ENCODE peak calls at places on chromosomes 4 and X, in five cellular contexts. D is H9, C is neuronal stem cell, W is IMR-90, R is H1. P is an unnamed sample.

GRCh38 chr4:64584981-64585557 is 175.8 kb upstream of the TECRL start:
- DNase-seq in D (no peak), C (peak), R (no peak), W (peak), P (peak)

GRCh38 chr4:118955515-118955914 is 66.9 kb downstream of the SYNPO2 start:
- DNase-seq in D (no peak), R (no peak), C (no peak), W (no peak), P (no peak)

GRCh38 chrX:6614516-6614915 is 79.6 kb upstream of the VCX3A start:
- DNase-seq in D (no peak), C (no peak), R (no peak), W (no peak), P (no peak)

GRCh38 chrX:14927391-14927790 is 54.2 kb downstream of the MOSPD2 start:
- DNase-seq in C (no peak), D (no peak), R (no peak), W (peak), P (peak)

GRCh38 chr4:140372607-140373327 is 679 bp upstream of the SCOC start:
- DNase-seq in R (no peak), C (no peak), W (peak), D (no peak), P (peak)

GRCh38 chr4:19379318-19379717 is 872.4 kb upstream of the SLIT2 start:
- DNase-seq in W (no peak), D (no peak), R (no peak), C (no peak), P (no peak)

GRCh38 chr4:183987987-183988392 is 82.9 kb downstream of the STOX2 start:
- DNase-seq in W (peak), R (no peak), D (peak), C (peak), P (peak)

GRCh38 chrX:49878128-49878833 is 1.0 kb upstream of the USP27X start:
- DNase-seq in R (no peak), W (no peak), C (peak), D (no peak), P (no peak)

GRCh38 chrX:133892337-133892736 is 93.1 kb downstream of the GPC3 start:
- DNase-seq in W (no peak), D (no peak), R (no peak), C (peak), P (no peak)

GRCh38 chrX:56802428-56802827 is 73.4 kb downstream of the NBDY start:
- DNase-seq in W (no peak), D (no peak), R (no peak), C (no peak), P (no peak)

GRCh38 chr4:95949136-95949765 is 109.4 kb downstream of the PDHA2 start:
- DNase-seq in W (no peak), C (no peak), D (no peak), R (no peak), P (peak)

GRCh38 chrX:149877636-149878035 is 3.3 kb upstream of the MAGEA8 start:
- DNase-seq in W (no peak), C (no peak), R (no peak), D (no peak), P (peak)

GRCh38 chr4:725368-726234 is 20.0 kb downstream of the PCGF3 start:
- DNase-seq in W (no peak), D (no peak), R (no peak), C (no peak), P (no peak)

GRCh38 chr4:24582235-24582863 is 2.0 kb downstream of the DHX15 start:
- DNase-seq in D (no peak), R (no peak), C (no peak), W (no peak), P (no peak)

GRCh38 chr4:92334716-92335350 is 31.1 kb downstream of the GRID2 start:
- DNase-seq in W (no peak), R (no peak), D (no peak), C (no peak), P (no peak)

GRCh38 chr4:31539279-31540074 is 819.3 kb downstream of the PCDH7 start:
- DNase-seq in D (no peak), W (no peak), R (no peak), C (no peak), P (no peak)

GRCh38 chr4:1004557-1005485 is 6.6 kb upstream of the FGFRL1 start:
- DNase-seq in D (no peak), R (no peak), C (no peak), W (no peak), P (no peak)

GRCh38 chr4:22190855-22191254 is 242.3 kb upstream of the KCNIP4 start:
- DNase-seq in C (no peak), D (no peak), R (no peak), W (peak), P (peak)

GRCh38 chr4:11281720-11282119 is 147.0 kb downstream of the HS3ST1 start:
- DNase-seq in W (no peak), C (no peak), D (no peak), R (no peak), P (no peak)

GRCh38 chr4:66750273-66750672 is 795.0 kb downstream of the CENPC start:
- DNase-seq in R (no peak), C (no peak), W (no peak), D (no peak), P (peak)

GRCh38 chrX:66015906-66016689 is 23.8 kb downstream of the VSIG4 start:
- DNase-seq in D (no peak), C (no peak), W (no peak), R (no peak), P (no peak)

GRCh38 chrX:14032383-14032782 is 2.7 kb upstream of the GEMIN8 start:
- DNase-seq in R (no peak), C (peak), W (peak), D (no peak), P (peak)

GRCh38 chr4:11002961-11003360 is 318.4 kb upstream of the CLNK start:
- DNase-seq in D (no peak), W (no peak), R (no peak), C (no peak), P (no peak)

GRCh38 chrX:81120936-81121351 is 80.8 kb downstream of the HMGN5 start:
- DNase-seq in D (peak), C (peak), W (peak), R (peak), P (peak)

GRCh38 chrX:130055899-130056298 is 54.4 kb downstream of the ELF4 start:
- DNase-seq in C (no peak), R (no peak), D (peak), W (no peak), P (no peak)

DNA sequence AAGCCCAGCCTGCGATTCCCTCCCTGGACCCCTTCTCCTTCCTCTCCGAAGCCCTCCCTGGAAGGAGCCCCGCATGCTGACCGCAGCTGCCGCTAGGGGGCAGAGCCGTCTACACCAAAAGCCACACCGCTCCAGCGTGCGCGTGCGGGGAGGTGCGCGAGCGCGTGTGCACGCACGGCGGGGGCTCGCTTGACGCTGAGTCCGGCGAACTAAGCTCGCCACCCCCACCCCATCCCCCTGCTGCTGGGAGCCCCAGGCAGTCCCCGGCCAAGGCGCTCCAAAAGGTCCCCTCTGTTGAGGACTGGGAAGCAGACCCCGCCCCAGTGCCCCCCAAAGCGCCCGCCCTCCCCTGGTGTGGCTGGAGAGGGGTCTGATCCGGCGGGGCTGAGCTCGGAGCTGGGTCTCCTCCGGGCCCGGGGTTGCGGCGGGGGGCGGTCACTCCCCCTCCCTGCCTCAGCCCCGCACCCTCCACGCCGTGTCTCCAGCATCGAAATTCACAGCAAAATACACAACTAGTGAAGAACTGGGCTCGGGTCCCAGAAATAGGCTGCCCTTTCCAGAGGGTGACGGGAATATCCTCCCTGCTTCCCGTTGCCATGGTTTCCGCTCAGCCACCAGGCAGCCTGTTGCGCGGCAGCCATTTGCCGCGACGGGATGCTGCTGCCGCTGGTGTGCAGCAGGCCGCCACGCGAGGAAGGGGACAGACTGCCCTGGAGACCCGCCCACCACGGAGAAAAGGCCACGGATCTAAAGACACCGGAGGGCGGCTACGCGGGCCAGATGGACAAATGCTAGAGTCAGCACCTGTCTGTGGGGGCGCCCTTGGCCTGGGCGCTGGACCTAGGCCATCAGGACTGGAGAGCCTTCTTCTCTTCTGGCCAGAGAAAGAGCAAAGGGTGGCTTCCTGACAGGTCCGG is 11.2 kb upstream of the CCNQ start:
- DNase-seq in C (peak), D (peak), R (peak), W (peak), P (peak)
- H2AFZ ChIP-seq in C (peak), D (no peak), R (no peak), W (peak), P (peak)

GRCh38 chr4:15003891-15004700 is 1.8 kb downstream of the CPEB2 start:
- DNase-seq in D (peak), R (peak), C (peak), W (no peak), P (peak)
- H4K91ac ChIP-seq in D (no peak), R (no peak), C (no peak), W (no peak), P (peak)

DNA sequence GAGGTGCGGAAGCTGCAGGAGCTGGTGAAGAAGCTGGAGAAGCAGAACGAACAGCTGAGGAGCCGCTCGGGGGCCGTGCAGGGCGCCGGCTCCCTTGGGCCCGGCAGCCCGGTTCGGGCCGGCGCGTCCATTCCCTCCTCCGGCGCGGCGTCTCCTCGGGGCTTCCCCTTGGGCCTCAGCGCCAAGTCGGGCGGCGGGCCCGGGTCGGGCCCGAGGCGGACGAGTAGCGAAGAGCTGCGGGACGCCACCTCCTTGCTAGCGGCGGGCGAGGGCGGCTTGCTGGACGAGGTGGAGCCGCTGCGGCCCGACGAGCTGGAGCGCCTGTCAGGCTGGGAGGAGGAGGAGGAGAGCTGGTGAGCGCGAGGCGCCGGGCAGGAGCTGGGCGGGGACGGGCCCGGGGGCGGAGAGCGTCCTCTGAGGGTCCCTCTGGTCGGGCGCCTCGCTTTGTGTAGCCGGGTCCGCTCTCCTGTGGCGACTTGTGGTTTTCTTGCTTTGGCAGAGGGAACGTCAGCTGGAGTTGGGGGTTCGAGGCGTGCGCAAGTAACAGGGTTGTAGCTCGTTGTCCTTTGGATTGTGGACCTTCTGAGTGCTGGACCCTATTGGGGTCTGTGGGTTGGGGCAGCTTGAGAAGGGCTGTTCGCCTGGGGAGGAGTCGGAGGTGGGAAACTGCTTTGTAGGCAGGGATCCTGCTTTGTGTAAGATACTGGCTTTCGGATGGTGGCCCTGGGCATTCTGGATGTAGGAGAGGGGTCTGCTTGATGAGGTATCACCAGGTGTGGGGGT is 638 bp downstream of the SLAIN2 start:
- DNase-seq in C (peak), R (peak), W (peak), D (peak), P (peak)
- H3K4ac ChIP-seq in C (peak), R (no peak), W (peak), D (no peak), P (peak)

DNA sequence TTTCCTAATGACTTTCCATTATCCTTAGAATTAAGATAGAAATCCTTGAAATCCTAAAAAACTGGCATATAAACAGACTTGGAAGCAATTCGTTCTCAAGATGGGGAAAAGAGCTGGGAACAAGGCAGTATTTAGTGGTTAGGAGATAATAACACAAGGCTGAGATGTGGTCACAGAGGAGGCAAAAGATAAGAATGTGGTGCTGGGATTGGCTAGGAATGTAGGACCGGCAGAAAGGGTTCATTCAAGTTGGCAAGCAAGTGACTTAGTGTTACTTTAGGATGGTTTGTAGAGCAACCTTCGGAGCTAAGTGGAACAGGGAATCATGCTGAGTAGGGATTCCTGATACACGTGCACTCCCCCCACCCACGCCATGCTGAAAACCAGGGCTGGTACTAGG is 121.9 kb upstream of the RPS6KA3 start:
- DNase-seq in W (no peak), R (no peak), D (no peak), C (no peak), P (no peak)
- H2AFZ ChIP-seq in W (peak), R (no peak), D (no peak), C (no peak), P (no peak)

DNA sequence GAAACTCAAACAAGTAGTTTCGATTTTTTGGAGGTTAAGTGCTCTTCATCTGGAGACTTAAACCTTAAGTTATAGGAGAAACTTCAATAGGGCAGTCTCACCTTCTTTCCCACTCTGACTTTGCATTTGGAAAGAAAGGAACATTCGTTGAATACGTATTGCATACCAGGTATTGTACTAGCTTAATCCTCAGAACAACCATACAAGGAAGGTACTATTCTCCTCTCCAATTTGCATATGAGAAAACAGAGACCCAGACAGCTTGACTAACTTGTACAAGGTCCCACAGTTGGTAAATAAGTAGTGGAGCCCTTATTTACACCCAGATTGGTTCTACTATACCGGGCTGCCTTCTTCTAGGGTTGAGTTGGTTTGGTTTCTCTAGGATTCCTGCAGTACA is 32.6 kb downstream of the AMOT start:
- DNase-seq in R (no peak), W (no peak), D (no peak), C (no peak), P (no peak)
- H4K91ac ChIP-seq in R (no peak), W (no peak), D (no peak), C (no peak), P (no peak)

GRCh38 chr4:186709509-186709908 is 14.1 kb downstream of the FAT1 start:
- DNase-seq in R (no peak), W (no peak), C (no peak), D (no peak), P (no peak)
- H3K4ac ChIP-seq in R (no peak), W (no peak), C (no peak), D (no peak), P (no peak)

DNA sequence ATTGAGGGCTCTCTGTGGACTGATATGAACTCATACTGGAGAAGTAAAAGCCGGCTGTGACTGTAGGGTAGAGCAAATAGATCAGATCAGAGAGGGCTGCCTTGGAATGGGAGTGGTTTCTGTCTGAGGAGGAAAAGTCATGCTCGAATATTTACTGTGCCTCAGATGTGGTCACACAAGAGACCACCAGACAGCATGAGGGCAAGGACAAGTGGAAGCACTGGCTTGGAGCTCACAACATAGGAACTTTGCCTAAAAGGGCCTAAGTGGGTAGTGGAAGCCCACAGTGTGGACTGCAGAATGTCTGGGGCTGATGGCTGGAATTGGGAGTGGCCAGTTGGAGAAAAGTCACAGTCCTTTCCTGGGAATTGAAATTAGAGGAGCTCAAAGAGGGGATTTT is 19.8 kb downstream of the GLRB start:
- DNase-seq in W (no peak), R (no peak), C (no peak), D (no peak), P (no peak)
- H2AFZ ChIP-seq in W (no peak), R (no peak), C (no peak), D (no peak), P (no peak)

GRCh38 chr4:76801621-76802545 is 96.1 kb downstream of the SOWAHB start:
- DNase-seq in D (peak), W (no peak), R (peak), C (peak), P (peak)

GRCh38 chr4:76802546-76803021 is 95.4 kb downstream of the SOWAHB start:
- DNase-seq in D (peak), W (peak), C (no peak), R (no peak), P (peak)

GRCh38 chr4:76804060-76804459 is 93.9 kb downstream of the SOWAHB start:
- DNase-seq in C (no peak), R (no peak), W (no peak), D (no peak), P (peak)

GRCh38 chr4:76800902-76801301 is 97.0 kb downstream of the SOWAHB start:
- DNase-seq in W (no peak), D (no peak), C (no peak), R (no peak), P (no peak)

GRCh38 chr4:76803522-76803921 is 94.4 kb downstream of the SOWAHB start:
- DNase-seq in R (no peak), C (no peak), D (no peak), W (peak), P (peak)
- H4K91ac ChIP-seq in R (no peak), C (no peak), D (no peak), W (peak), P (peak)

GRCh38 chr4:165330071-165330470 is 2.6 kb downstream of the MSMO1 start:
- DNase-seq in W (no peak), R (no peak), D (no peak), C (no peak), P (no peak)

GRCh38 chr4:165326831-165327210 is 648 bp upstream of the MSMO1 start:
- DNase-seq in C (no peak), W (peak), D (peak), R (no peak), P (no peak)

GRCh38 chr4:165327211-165328100 is at the start of gene MSMO1:
- DNase-seq in D (peak), R (peak), W (peak), C (peak), P (peak)

GRCh38 chr4:165328101-165328425 is 594 bp downstream of the MSMO1 start:
- DNase-seq in W (no peak), D (no peak), C (no peak), R (no peak), P (no peak)

GRCh38 chr4:165328708-165329107 is 1.2 kb downstream of the MSMO1 start:
- DNase-seq in C (no peak), R (no peak), W (no peak), D (no peak), P (no peak)
- H3K4ac ChIP-seq in C (no peak), R (no peak), W (no peak), D (no peak), P (no peak)

GRCh38 chrX:78652971-78653822 is 5.9 kb downstream of the RTL3 start:
- DNase-seq in R (no peak), W (peak), D (no peak), C (no peak), P (peak)

GRCh38 chrX:78655642-78656041 is 3.5 kb downstream of the RTL3 start:
- DNase-seq in W (no peak), D (no peak), C (no peak), R (no peak), P (no peak)

DNA sequence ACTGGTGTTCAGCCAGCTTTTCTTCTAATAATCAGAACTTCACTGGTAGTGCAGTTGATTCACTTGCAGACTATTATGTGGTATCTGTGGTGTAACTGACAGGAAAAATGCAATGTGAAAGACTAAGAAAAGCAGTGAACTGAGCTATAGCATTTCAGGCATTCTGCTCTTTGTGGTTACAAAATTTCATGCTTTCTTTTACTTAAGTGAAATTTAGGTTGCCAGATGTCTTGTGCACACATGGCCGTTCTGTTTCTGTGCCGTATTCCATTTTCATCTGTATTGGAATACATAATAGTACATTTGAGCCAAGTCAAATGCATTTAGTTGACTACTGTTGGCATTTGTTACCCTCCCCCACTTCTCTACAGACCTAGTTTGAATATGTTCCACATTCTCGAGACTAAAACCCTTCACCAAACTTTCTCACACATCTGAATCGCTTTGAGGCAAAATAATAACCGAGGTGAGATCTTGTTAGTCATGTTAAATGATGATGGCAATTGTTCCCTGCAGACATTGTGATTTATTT is 8.2 kb downstream of the RTL3 start:
- DNase-seq in D (no peak), C (no peak), R (no peak), W (peak), P (peak)
- H2AFZ ChIP-seq in D (no peak), C (no peak), R (peak), W (no peak), P (no peak)

P was measured in mesenchymal stem cell.